ENCODE peak calls at places on chromosome 13, in nine cellular contexts. One of them, this sample, is unnamed.

GRCh38 chr13:46134961-46135522 is 30.2 kb upstream of the CPB2 start:
- DNase-seq in bronchial epithelial cell: peak; percentile 90
- DNase-seq in foreskin keratinocyte: peak; percentile 89
- DNase-seq in dorsolateral prefrontal cortex: no peak
- DNase-seq in breast epithelium: peak; percentile 64
- DNase-seq in progenitor cell of endocrine pancreas: no peak
- DNase-seq in Calu3: peak; percentile 46
- DNase-seq in AG09309: no peak
- DNase-seq in spleen: no peak
- DNase-seq in this sample: no peak

GRCh38 chr13:48875071-48875470 is 100.6 kb upstream of the FNDC3A start:
- DNase-seq in bronchial epithelial cell: no peak
- DNase-seq in foreskin keratinocyte: no peak
- DNase-seq in dorsolateral prefrontal cortex: no peak
- DNase-seq in breast epithelium: no peak
- DNase-seq in progenitor cell of endocrine pancreas: no peak
- DNase-seq in Calu3: no peak
- DNase-seq in AG09309: no peak
- DNase-seq in spleen: no peak
- DNase-seq in this sample: no peak

GRCh38 chr13:46516624-46517318 is 36.2 kb upstream of the LRCH1 start:
- DNase-seq in bronchial epithelial cell: no peak
- DNase-seq in foreskin keratinocyte: no peak
- DNase-seq in dorsolateral prefrontal cortex: no peak
- DNase-seq in breast epithelium: no peak
- DNase-seq in progenitor cell of endocrine pancreas: no peak
- DNase-seq in Calu3: no peak
- DNase-seq in AG09309: no peak
- DNase-seq in spleen: no peak
- DNase-seq in this sample: no peak

GRCh38 chr13:27022571-27023311 is 148.9 kb downstream of the USP12 start:
- DNase-seq in bronchial epithelial cell: peak; percentile 70
- DNase-seq in foreskin keratinocyte: no peak
- DNase-seq in dorsolateral prefrontal cortex: peak; percentile 65
- DNase-seq in breast epithelium: no peak
- DNase-seq in progenitor cell of endocrine pancreas: no peak
- DNase-seq in Calu3: peak; percentile 20
- DNase-seq in AG09309: no peak
- DNase-seq in spleen: no peak
- DNase-seq in this sample: peak; percentile 66

GRCh38 chr13:42750858-42751257 is 30.5 kb upstream of the FAM216B start:
- DNase-seq in bronchial epithelial cell: no peak
- DNase-seq in foreskin keratinocyte: no peak
- DNase-seq in dorsolateral prefrontal cortex: no peak
- DNase-seq in breast epithelium: no peak
- DNase-seq in progenitor cell of endocrine pancreas: no peak
- DNase-seq in Calu3: no peak
- DNase-seq in AG09309: no peak
- DNase-seq in spleen: no peak
- DNase-seq in this sample: no peak

GRCh38 chr13:71320452-71320851 is 546.6 kb downstream of the DACH1 start:
- DNase-seq in bronchial epithelial cell: peak; percentile 35
- DNase-seq in foreskin keratinocyte: peak; percentile 25
- DNase-seq in dorsolateral prefrontal cortex: no peak
- DNase-seq in breast epithelium: no peak
- DNase-seq in progenitor cell of endocrine pancreas: no peak
- DNase-seq in Calu3: peak; percentile 3
- DNase-seq in AG09309: no peak
- DNase-seq in spleen: peak; percentile 31
- DNase-seq in this sample: no peak

GRCh38 chr13:31154939-31155338 is 6.8 kb downstream of the HSPH1 start:
- DNase-seq in bronchial epithelial cell: no peak
- DNase-seq in foreskin keratinocyte: no peak
- DNase-seq in dorsolateral prefrontal cortex: no peak
- DNase-seq in breast epithelium: no peak
- DNase-seq in progenitor cell of endocrine pancreas: no peak
- DNase-seq in Calu3: no peak
- DNase-seq in AG09309: no peak
- DNase-seq in spleen: no peak
- DNase-seq in this sample: no peak

GRCh38 chr13:38662362-38662761 is 24.5 kb upstream of the FREM2 start:
- DNase-seq in bronchial epithelial cell: peak; percentile 58
- DNase-seq in foreskin keratinocyte: peak; percentile 41
- DNase-seq in dorsolateral prefrontal cortex: no peak
- DNase-seq in breast epithelium: no peak
- DNase-seq in progenitor cell of endocrine pancreas: no peak
- DNase-seq in Calu3: no peak
- DNase-seq in AG09309: no peak
- DNase-seq in spleen: no peak
- DNase-seq in this sample: no peak

GRCh38 chr13:33353210-33353609 is 67.7 kb upstream of the STARD13 start:
- DNase-seq in bronchial epithelial cell: no peak
- DNase-seq in foreskin keratinocyte: no peak
- DNase-seq in dorsolateral prefrontal cortex: peak; percentile 46
- DNase-seq in breast epithelium: peak; percentile 48
- DNase-seq in progenitor cell of endocrine pancreas: no peak
- DNase-seq in Calu3: no peak
- DNase-seq in AG09309: no peak
- DNase-seq in spleen: peak; percentile 83
- DNase-seq in this sample: no peak

GRCh38 chr13:47337781-47338507 is 441.1 kb upstream of the HTR2A start:
- DNase-seq in bronchial epithelial cell: no peak
- DNase-seq in foreskin keratinocyte: no peak
- DNase-seq in dorsolateral prefrontal cortex: no peak
- DNase-seq in breast epithelium: no peak
- DNase-seq in progenitor cell of endocrine pancreas: no peak
- DNase-seq in Calu3: no peak
- DNase-seq in AG09309: peak; percentile 49
- DNase-seq in spleen: no peak
- DNase-seq in this sample: no peak

GRCh38 chr13:39311619-39312018 is 273.4 kb downstream of the NHLRC3 start:
- DNase-seq in bronchial epithelial cell: no peak
- DNase-seq in foreskin keratinocyte: peak; percentile 13
- DNase-seq in dorsolateral prefrontal cortex: no peak
- DNase-seq in breast epithelium: no peak
- DNase-seq in progenitor cell of endocrine pancreas: no peak
- DNase-seq in Calu3: no peak
- DNase-seq in AG09309: no peak
- DNase-seq in spleen: no peak
- DNase-seq in this sample: no peak

GRCh38 chr13:44011036-44011435 is 131.3 kb downstream of the LACC1 start:
- DNase-seq in bronchial epithelial cell: no peak
- DNase-seq in foreskin keratinocyte: no peak
- DNase-seq in dorsolateral prefrontal cortex: no peak
- DNase-seq in breast epithelium: no peak
- DNase-seq in progenitor cell of endocrine pancreas: no peak
- DNase-seq in Calu3: no peak
- DNase-seq in AG09309: no peak
- DNase-seq in spleen: no peak
- DNase-seq in this sample: no peak

GRCh38 chr13:25928941-25929505 is 122.8 kb downstream of the SHISA2 start:
- DNase-seq in bronchial epithelial cell: no peak
- DNase-seq in foreskin keratinocyte: no peak
- DNase-seq in dorsolateral prefrontal cortex: no peak
- DNase-seq in breast epithelium: no peak
- DNase-seq in progenitor cell of endocrine pancreas: no peak
- DNase-seq in Calu3: no peak
- DNase-seq in AG09309: no peak
- DNase-seq in spleen: no peak
- DNase-seq in this sample: no peak

GRCh38 chr13:48580886-48581285 is 48.0 kb upstream of the RCBTB2 start:
- DNase-seq in bronchial epithelial cell: no peak
- DNase-seq in foreskin keratinocyte: no peak
- DNase-seq in dorsolateral prefrontal cortex: no peak
- DNase-seq in breast epithelium: no peak
- DNase-seq in progenitor cell of endocrine pancreas: no peak
- DNase-seq in Calu3: no peak
- DNase-seq in AG09309: no peak
- DNase-seq in spleen: no peak
- DNase-seq in this sample: no peak

GRCh38 chr13:42946927-42947326 is 45.1 kb downstream of the EPSTI1 start:
- DNase-seq in bronchial epithelial cell: no peak
- DNase-seq in foreskin keratinocyte: no peak
- DNase-seq in dorsolateral prefrontal cortex: no peak
- DNase-seq in breast epithelium: no peak
- DNase-seq in progenitor cell of endocrine pancreas: no peak
- DNase-seq in Calu3: no peak
- DNase-seq in AG09309: peak; percentile 29
- DNase-seq in spleen: no peak
- DNase-seq in this sample: peak; percentile 15

GRCh38 chr13:51425410-51426042 is 27.3 kb downstream of the INTS6 start:
- DNase-seq in bronchial epithelial cell: peak; percentile 20
- DNase-seq in foreskin keratinocyte: peak; percentile 26
- DNase-seq in dorsolateral prefrontal cortex: no peak
- DNase-seq in breast epithelium: no peak
- DNase-seq in progenitor cell of endocrine pancreas: no peak
- DNase-seq in Calu3: no peak
- DNase-seq in AG09309: peak; percentile 17
- DNase-seq in spleen: no peak
- DNase-seq in this sample: peak; percentile 8

DNA sequence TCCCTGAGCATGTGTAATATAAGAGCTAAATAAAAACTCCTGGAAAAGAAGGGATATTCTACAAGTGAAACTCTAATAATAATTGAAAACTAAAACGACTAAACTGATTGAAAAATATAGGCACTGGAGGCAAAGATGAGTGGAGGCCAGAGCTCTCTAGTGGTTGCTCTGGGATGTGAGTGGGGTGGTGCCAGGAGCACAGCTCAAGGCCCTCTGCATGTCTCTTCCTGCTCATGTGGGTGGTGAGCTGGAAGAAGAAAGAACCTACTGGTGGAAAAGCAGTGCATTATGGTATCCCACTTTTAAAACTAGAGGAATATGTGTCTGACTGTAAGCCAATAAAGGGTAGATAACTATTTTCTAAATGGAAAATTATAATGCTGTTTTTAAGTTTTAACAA is 15.8 kb upstream of the ARHGEF7 start:
- DNase-seq in bronchial epithelial cell: peak; percentile 17
- DNase-seq in foreskin keratinocyte: no peak
- DNase-seq in dorsolateral prefrontal cortex: no peak
- DNase-seq in breast epithelium: no peak
- DNase-seq in progenitor cell of endocrine pancreas: no peak
- DNase-seq in Calu3: no peak
- DNase-seq in AG09309: no peak
- DNase-seq in spleen: no peak
- DNase-seq in this sample: no peak
- TF ChIP-seq CTCF in bronchial epithelial cell: no peak
- TF ChIP-seq CTCF in foreskin keratinocyte: peak; percentile 22
- TF ChIP-seq CTCF in dorsolateral prefrontal cortex: no peak
- TF ChIP-seq CTCF in breast epithelium: no peak
- TF ChIP-seq CTCF in progenitor cell of endocrine pancreas: no peak
- TF ChIP-seq CTCF in Calu3: no peak
- TF ChIP-seq CTCF in AG09309: no peak
- TF ChIP-seq CTCF in spleen: no peak
- TF ChIP-seq CTCF in this sample: no peak

DNA sequence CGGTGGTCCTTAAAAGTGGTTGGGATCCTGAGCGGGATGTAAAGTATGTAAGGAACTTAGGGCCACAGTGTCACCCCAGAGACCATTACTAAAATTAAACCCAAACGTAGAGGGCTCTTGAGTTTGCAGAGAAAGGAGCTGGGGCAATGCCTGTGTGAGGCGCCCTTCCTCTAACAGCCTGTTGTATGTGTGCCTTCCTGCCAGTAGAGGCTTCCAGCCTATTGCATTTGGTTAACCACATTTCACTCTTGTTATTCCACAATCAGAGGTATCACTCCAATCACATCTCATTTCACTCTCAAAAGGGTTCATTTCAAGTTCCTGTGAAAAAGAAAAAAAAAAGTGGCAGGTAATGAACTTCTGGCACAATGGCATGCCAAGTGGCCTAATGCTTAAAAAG is 29.4 kb downstream of the DIAPH3 start:
- DNase-seq in bronchial epithelial cell: no peak
- DNase-seq in foreskin keratinocyte: no peak
- DNase-seq in dorsolateral prefrontal cortex: no peak
- DNase-seq in breast epithelium: no peak
- DNase-seq in progenitor cell of endocrine pancreas: no peak
- DNase-seq in Calu3: no peak
- DNase-seq in AG09309: no peak
- DNase-seq in spleen: no peak
- DNase-seq in this sample: no peak
- TF ChIP-seq CTCF in bronchial epithelial cell: no peak
- TF ChIP-seq CTCF in foreskin keratinocyte: peak; percentile 18
- TF ChIP-seq CTCF in dorsolateral prefrontal cortex: no peak
- TF ChIP-seq CTCF in breast epithelium: no peak
- TF ChIP-seq CTCF in progenitor cell of endocrine pancreas: no peak
- TF ChIP-seq CTCF in Calu3: no peak
- TF ChIP-seq CTCF in AG09309: peak; percentile 35
- TF ChIP-seq CTCF in spleen: no peak
- TF ChIP-seq CTCF in this sample: peak; percentile 47

DNA sequence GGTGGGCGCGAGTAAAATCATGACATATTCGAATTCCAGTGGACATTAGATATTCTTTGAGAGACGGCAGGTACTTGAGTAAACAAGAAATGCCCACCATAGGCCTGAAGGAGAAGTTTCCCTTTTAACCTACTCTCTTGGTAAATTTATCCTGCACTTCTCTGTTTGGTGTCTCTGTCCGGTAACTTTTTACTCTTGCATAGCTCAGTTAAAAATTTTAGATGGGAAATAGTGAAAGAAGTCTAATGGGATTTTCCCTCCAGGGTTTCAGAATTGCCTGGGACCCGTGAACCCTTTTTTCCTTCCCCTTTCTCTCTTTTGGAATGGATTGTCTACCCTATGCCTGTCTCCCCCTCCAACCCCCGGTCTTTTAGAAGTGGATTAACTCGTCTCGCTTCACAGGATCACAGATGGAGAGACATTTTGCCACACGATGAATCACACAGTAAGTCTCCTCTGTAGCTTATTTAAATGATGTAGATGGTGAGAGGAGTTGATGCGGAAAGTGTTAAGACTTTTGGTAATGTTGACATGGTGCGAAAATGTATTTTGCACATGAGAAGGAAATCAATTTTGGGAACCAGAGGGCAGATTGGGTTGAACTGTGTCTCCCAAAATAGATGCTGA is 511 bp upstream of the MIPEP start:
- DNase-seq in bronchial epithelial cell: peak; percentile 33
- DNase-seq in foreskin keratinocyte: no peak
- DNase-seq in dorsolateral prefrontal cortex: no peak
- DNase-seq in breast epithelium: no peak
- DNase-seq in progenitor cell of endocrine pancreas: no peak
- DNase-seq in Calu3: no peak
- DNase-seq in AG09309: no peak
- DNase-seq in spleen: no peak
- DNase-seq in this sample: no peak
- TF ChIP-seq CTCF in bronchial epithelial cell: no peak
- TF ChIP-seq CTCF in foreskin keratinocyte: no peak
- TF ChIP-seq CTCF in dorsolateral prefrontal cortex: no peak
- TF ChIP-seq CTCF in breast epithelium: peak; percentile 4
- TF ChIP-seq CTCF in progenitor cell of endocrine pancreas: no peak
- TF ChIP-seq CTCF in Calu3: no peak
- TF ChIP-seq CTCF in AG09309: no peak
- TF ChIP-seq CTCF in spleen: peak; percentile 6
- TF ChIP-seq CTCF in this sample: no peak

DNA sequence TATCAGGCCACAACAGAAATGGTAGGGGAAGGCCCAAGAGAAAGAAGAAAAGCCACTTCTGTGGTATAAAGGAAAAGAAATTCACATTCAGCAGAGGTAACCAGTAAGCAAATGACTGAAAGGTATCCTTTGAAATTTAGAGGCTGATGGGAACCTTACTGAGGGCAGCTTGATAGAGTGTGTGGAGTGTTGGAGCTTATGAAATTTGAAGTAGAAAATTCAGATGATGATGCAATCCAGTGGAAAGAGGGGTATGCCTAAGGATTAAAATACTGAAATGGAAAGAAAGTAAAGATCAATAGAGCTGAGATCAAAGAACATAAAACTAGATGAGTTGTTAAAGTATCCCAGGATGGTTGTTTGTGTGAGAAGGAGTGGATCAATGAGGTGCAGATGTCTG is 42.8 kb upstream of the RFXAP start:
- DNase-seq in bronchial epithelial cell: no peak
- DNase-seq in foreskin keratinocyte: no peak
- DNase-seq in dorsolateral prefrontal cortex: no peak
- DNase-seq in breast epithelium: no peak
- DNase-seq in progenitor cell of endocrine pancreas: no peak
- DNase-seq in Calu3: no peak
- DNase-seq in AG09309: no peak
- DNase-seq in spleen: no peak
- DNase-seq in this sample: no peak
- TF ChIP-seq CTCF in bronchial epithelial cell: no peak
- TF ChIP-seq CTCF in foreskin keratinocyte: no peak
- TF ChIP-seq CTCF in dorsolateral prefrontal cortex: no peak
- TF ChIP-seq CTCF in breast epithelium: no peak
- TF ChIP-seq CTCF in progenitor cell of endocrine pancreas: no peak
- TF ChIP-seq CTCF in Calu3: no peak
- TF ChIP-seq CTCF in AG09309: no peak
- TF ChIP-seq CTCF in spleen: no peak
- TF ChIP-seq CTCF in this sample: no peak

This sample was measured in AG09319.